ENCODE peak calls at places on chromosome 5, in ten cellular contexts. H, X, I, L, T, Q, F, J, C and R are unnamed samples.

GRCh38 chr5:161544350-161544765 is 2.2 kb downstream of the GABRB2 start:
- DNase-seq in C (no peak), F (peak), H (no peak), J (no peak), L (no peak), T (no peak), Q (no peak), I (no peak), X (no peak), R (peak)

GRCh38 chr5:8905021-8905420 is 640.9 kb downstream of the SEMA5A start:
- DNase-seq in T (no peak), F (peak), Q (no peak), H (no peak), L (no peak), I (no peak), C (no peak), J (no peak), X (no peak), R (no peak)

GRCh38 chr5:77144837-77145139 is 57.7 kb upstream of the ZBED3 start:
- DNase-seq in C (no peak), F (no peak), I (no peak), X (no peak), H (no peak), Q (no peak), T (no peak), J (no peak), L (no peak), R (no peak)

GRCh38 chr5:169647566-169647965 is 10.5 kb downstream of the DOCK2 start:
- DNase-seq in Q (no peak), J (no peak), F (peak), L (no peak), C (no peak), T (no peak), I (no peak), X (no peak), H (no peak), R (no peak)

GRCh38 chr5:164188733-164189148 is 683.3 kb downstream of the MAT2B start:
- DNase-seq in F (no peak), H (no peak), I (no peak), L (no peak), J (no peak), C (no peak), T (no peak), Q (no peak), X (no peak), R (no peak)

GRCh38 chr5:14413331-14413750 is 168.3 kb upstream of the OTULINL start:
- DNase-seq in F (no peak), H (no peak), Q (no peak), X (no peak), C (no peak), J (no peak), I (no peak), T (no peak), L (peak), R (no peak)

GRCh38 chr5:167294861-167295685 is 996.4 kb upstream of the WWC1 start:
- DNase-seq in X (no peak), I (no peak), F (peak), J (no peak), L (no peak), C (no peak), H (no peak), Q (no peak), T (no peak), R (no peak)

GRCh38 chr5:111553889-111554288 is 41.6 kb upstream of the STARD4 start:
- DNase-seq in F (no peak), H (no peak), J (no peak), L (no peak), X (no peak), Q (no peak), T (no peak), C (no peak), I (no peak), R (no peak)

GRCh38 chr5:109453251-109453650 is 43.5 kb upstream of the PJA2 start:
- DNase-seq in F (no peak), C (no peak), T (no peak), X (no peak), L (no peak), Q (no peak), I (no peak), J (no peak), H (no peak), R (no peak)

GRCh38 chr5:33588654-33589372 is 148.0 kb downstream of the TARS1 start:
- DNase-seq in L (no peak), Q (no peak), F (peak), C (no peak), J (no peak), T (no peak), I (no peak), H (no peak), X (peak), R (peak)

GRCh38 chr5:51892680-51893079 is 509.4 kb downstream of the ISL1 start:
- DNase-seq in X (no peak), J (no peak), Q (no peak), L (no peak), H (no peak), C (no peak), T (no peak), I (no peak), F (no peak), R (no peak)

GRCh38 chr5:163459465-163459887 is 426 bp downstream of the NUDCD2 start:
- DNase-seq in T (no peak), L (no peak), I (no peak), H (no peak), J (no peak), X (no peak), Q (no peak), C (no peak), F (no peak), R (no peak)

GRCh38 chr5:267716-268115 is 3.7 kb upstream of the PDCD6 start:
- DNase-seq in F (no peak), C (no peak), J (no peak), Q (no peak), L (no peak), H (no peak), X (no peak), T (peak), I (no peak), R (no peak)

GRCh38 chr5:6448622-6449464 is at the start of gene UBE2QL1:
- DNase-seq in H (no peak), C (no peak), T (no peak), F (peak), J (no peak), Q (peak), X (peak), I (no peak), L (no peak), R (peak)

GRCh38 chr5:150298701-150299451 is 3.8 kb downstream of the ARSI start:
- DNase-seq in C (no peak), X (no peak), H (no peak), L (no peak), I (no peak), F (no peak), J (no peak), T (no peak), Q (no peak), R (no peak)

GRCh38 chr5:142747034-142747433 is 23.1 kb upstream of the ARHGAP26 start:
- DNase-seq in C (no peak), I (no peak), L (no peak), H (no peak), J (no peak), Q (no peak), X (no peak), F (no peak), T (no peak), R (no peak)

GRCh38 chr5:76402251-76402879 is 720 bp upstream of the IQGAP2 start:
- DNase-seq in X (peak), T (peak), I (peak), H (peak), C (no peak), Q (no peak), F (peak), L (no peak), J (no peak), R (peak)

GRCh38 chr5:96094904-96095303 is 133.3 kb upstream of the ELL2 start:
- DNase-seq in F (no peak), J (no peak), T (no peak), L (no peak), C (no peak), Q (no peak), X (no peak), I (no peak), H (no peak), R (no peak)

GRCh38 chr5:1399737-1400136 is 45.5 kb downstream of the SLC6A3 start:
- DNase-seq in I (no peak), J (no peak), C (no peak), T (no peak), X (no peak), H (no peak), L (no peak), F (no peak), Q (no peak), R (no peak)

GRCh38 chr5:97006454-97006853 is 70.6 kb downstream of the LNPEP start:
- DNase-seq in T (no peak), X (no peak), L (no peak), I (no peak), F (no peak), H (no peak), Q (no peak), J (no peak), C (no peak), R (no peak)

GRCh38 chr5:93100976-93101375 is 480.0 kb downstream of the NR2F1-AS1 start:
- DNase-seq in H (no peak), J (no peak), I (no peak), L (no peak), C (no peak), Q (no peak), T (no peak), X (no peak), F (no peak), R (no peak)

GRCh38 chr5:41843456-41844112 is 26.6 kb downstream of the OXCT1 start:
- DNase-seq in T (no peak), F (peak), H (no peak), Q (no peak), X (no peak), J (no peak), C (no peak), L (peak), I (no peak), R (no peak)

GRCh38 chr5:72178910-72179815 is 71.9 kb downstream of the MAP1B start:
- DNase-seq in L (no peak), J (peak), F (peak), C (no peak), Q (peak), T (peak), I (no peak), X (no peak), H (peak), R (no peak)

GRCh38 chr5:72633041-72633445 is 125.8 kb upstream of the ZNF366 start:
- DNase-seq in C (no peak), H (no peak), L (no peak), X (no peak), Q (no peak), T (no peak), J (no peak), F (no peak), I (no peak), R (no peak)

GRCh38 chr5:25334288-25334790 is 689.6 kb upstream of the CDH10 start:
- DNase-seq in H (no peak), Q (no peak), X (no peak), F (no peak), C (no peak), T (no peak), L (no peak), J (no peak), I (no peak), R (no peak)

GRCh38 chr5:88480245-88480644 is 211.6 kb upstream of the TMEM161B start:
- DNase-seq in L (no peak), C (no peak), I (no peak), H (no peak), F (no peak), Q (no peak), J (no peak), X (no peak), T (no peak), R (no peak)

GRCh38 chr5:104018299-104018698 is 455.7 kb upstream of the NUDT12 start:
- DNase-seq in Q (no peak), T (no peak), L (no peak), I (no peak), C (no peak), X (no peak), H (no peak), J (no peak), F (no peak), R (no peak)

GRCh38 chr5:81785311-81785710 is 34.4 kb upstream of the SSBP2 start:
- DNase-seq in X (no peak), C (no peak), I (no peak), Q (no peak), J (no peak), T (no peak), F (no peak), H (no peak), L (no peak), R (no peak)

GRCh38 chr5:93425102-93425501 is 155.9 kb downstream of the NR2F1-AS1 start:
- DNase-seq in X (no peak), J (no peak), C (no peak), F (no peak), T (no peak), L (no peak), Q (no peak), I (no peak), H (no peak), R (no peak)

GRCh38 chr5:83856898-83857297 is 136.2 kb upstream of the HAPLN1 start:
- DNase-seq in C (no peak), I (no peak), X (no peak), F (no peak), J (no peak), H (no peak), T (no peak), L (no peak), Q (no peak), R (no peak)

GRCh38 chr5:106849266-106849665 is 821.5 kb downstream of the EFNA5 start:
- DNase-seq in Q (no peak), F (no peak), H (no peak), J (no peak), C (no peak), X (no peak), T (no peak), L (no peak), I (no peak), R (no peak)

GRCh38 chr5:112348387-112348786 is 70.7 kb downstream of the EPB41L4A start:
- DNase-seq in Q (no peak), J (no peak), H (no peak), C (no peak), F (no peak), I (no peak), T (no peak), L (no peak), X (no peak), R (no peak)

GRCh38 chr5:123585871-123586270 is 73.9 kb downstream of the CSNK1G3 start:
- DNase-seq in Q (no peak), C (no peak), J (no peak), H (no peak), I (no peak), F (no peak), X (no peak), L (no peak), T (no peak), R (no peak)

GRCh38 chr5:173455599-173455957 is 127.4 kb upstream of the STC2 start:
- DNase-seq in C (no peak), F (no peak), J (no peak), Q (no peak), T (no peak), I (no peak), H (no peak), X (no peak), L (no peak), R (no peak)

GRCh38 chr5:173457482-173457881 is 129.3 kb upstream of the STC2 start:
- DNase-seq in H (peak), J (peak), L (no peak), Q (no peak), X (no peak), F (no peak), C (no peak), T (no peak), I (no peak), R (no peak)

GRCh38 chr5:173456751-173457171 is 128.5 kb upstream of the STC2 start:
- DNase-seq in F (no peak), T (no peak), I (no peak), L (no peak), J (no peak), C (no peak), Q (no peak), X (no peak), H (no peak), R (no peak)

GRCh38 chr5:173458819-173459218 is 130.6 kb upstream of the STC2 start:
- DNase-seq in X (no peak), T (no peak), Q (no peak), J (no peak), I (no peak), L (no peak), C (no peak), F (no peak), H (no peak), R (no peak)

DNA sequence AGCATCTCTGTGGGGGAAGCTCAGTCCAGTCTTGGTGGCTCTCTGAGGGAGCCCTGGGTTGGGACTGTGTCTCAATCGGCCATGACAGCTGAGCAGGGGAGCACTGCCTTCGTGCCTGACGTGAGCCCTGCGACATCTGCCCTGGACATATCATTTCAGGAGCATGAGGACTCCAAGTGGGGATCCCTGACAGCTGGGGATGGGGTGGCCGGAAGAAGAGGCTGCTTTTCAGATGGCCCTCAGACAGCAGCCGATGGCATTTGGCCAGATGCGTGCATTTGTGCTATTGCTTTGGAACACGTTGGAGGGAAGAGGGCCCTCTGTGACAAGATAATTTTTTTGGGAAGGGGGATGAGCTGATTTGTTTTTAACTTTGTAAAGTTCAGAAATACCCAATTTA is 131.0 kb upstream of the STC2 start:
- DNase-seq in J (no peak), Q (no peak), X (no peak), F (no peak), L (no peak), I (no peak), C (no peak), H (peak), T (no peak), R (no peak)
- H3K27ac ChIP-seq in J (no peak), Q (no peak), X (no peak), F (no peak), L (no peak), I (no peak), C (no peak), H (peak), T (no peak), R (no peak)

GRCh38 chr5:80439213-80439612 is 31.3 kb downstream of the ZFYVE16 start:
- DNase-seq in H (no peak), C (no peak), Q (no peak), T (no peak), F (no peak), I (no peak), L (no peak), X (no peak), J (no peak), R (no peak)

GRCh38 chr5:80435476-80435875 is 27.6 kb downstream of the ZFYVE16 start:
- DNase-seq in J (no peak), F (no peak), H (no peak), T (no peak), I (no peak), X (no peak), Q (no peak), C (no peak), L (no peak), R (no peak)

GRCh38 chr5:80438739-80439138 is 30.9 kb downstream of the ZFYVE16 start:
- DNase-seq in X (no peak), T (no peak), F (no peak), C (no peak), I (no peak), H (no peak), L (no peak), Q (no peak), J (no peak), R (no peak)

GRCh38 chr5:80437326-80437725 is 29.5 kb downstream of the ZFYVE16 start:
- DNase-seq in J (no peak), Q (no peak), H (no peak), T (no peak), F (no peak), L (no peak), I (no peak), C (no peak), X (no peak), R (no peak)
- H3K27ac ChIP-seq in J (no peak), Q (no peak), H (no peak), T (no peak), F (no peak), L (no peak), I (no peak), C (no peak), X (no peak), R (no peak)

GRCh38 chr5:57831090-57831489 is 348.5 kb upstream of the ACTBL2 start:
- DNase-seq in C (no peak), J (no peak), F (no peak), H (no peak), T (no peak), I (no peak), Q (no peak), L (no peak), X (no peak), R (no peak)
- H3K27ac ChIP-seq in C (no peak), J (no peak), F (no peak), H (no peak), T (no peak), I (no peak), Q (no peak), L (no peak), X (no peak), R (no peak)

GRCh38 chr5:57663466-57663865 is 180.9 kb upstream of the ACTBL2 start:
- DNase-seq in X (no peak), J (no peak), F (no peak), C (no peak), H (no peak), I (no peak), T (no peak), Q (no peak), L (no peak), R (no peak)
- H3K27ac ChIP-seq in X (no peak), J (no peak), F (no peak), C (no peak), H (no peak), I (no peak), T (no peak), Q (no peak), L (no peak), R (no peak)

GRCh38 chr5:140737486-140737885 is 37.2 kb downstream of the ZMAT2 start:
- DNase-seq in L (no peak), H (no peak), C (no peak), J (no peak), T (no peak), I (no peak), X (no peak), Q (no peak), F (no peak), R (no peak)

GRCh38 chr5:140741967-140742366 is 41.7 kb downstream of the ZMAT2 start:
- DNase-seq in I (no peak), L (no peak), J (no peak), F (no peak), Q (no peak), C (no peak), T (no peak), H (no peak), X (no peak), R (no peak)
- H3K27ac ChIP-seq in I (no peak), L (no peak), J (no peak), F (no peak), Q (no peak), C (no peak), T (no peak), H (no peak), X (no peak), R (no peak)

DNA sequence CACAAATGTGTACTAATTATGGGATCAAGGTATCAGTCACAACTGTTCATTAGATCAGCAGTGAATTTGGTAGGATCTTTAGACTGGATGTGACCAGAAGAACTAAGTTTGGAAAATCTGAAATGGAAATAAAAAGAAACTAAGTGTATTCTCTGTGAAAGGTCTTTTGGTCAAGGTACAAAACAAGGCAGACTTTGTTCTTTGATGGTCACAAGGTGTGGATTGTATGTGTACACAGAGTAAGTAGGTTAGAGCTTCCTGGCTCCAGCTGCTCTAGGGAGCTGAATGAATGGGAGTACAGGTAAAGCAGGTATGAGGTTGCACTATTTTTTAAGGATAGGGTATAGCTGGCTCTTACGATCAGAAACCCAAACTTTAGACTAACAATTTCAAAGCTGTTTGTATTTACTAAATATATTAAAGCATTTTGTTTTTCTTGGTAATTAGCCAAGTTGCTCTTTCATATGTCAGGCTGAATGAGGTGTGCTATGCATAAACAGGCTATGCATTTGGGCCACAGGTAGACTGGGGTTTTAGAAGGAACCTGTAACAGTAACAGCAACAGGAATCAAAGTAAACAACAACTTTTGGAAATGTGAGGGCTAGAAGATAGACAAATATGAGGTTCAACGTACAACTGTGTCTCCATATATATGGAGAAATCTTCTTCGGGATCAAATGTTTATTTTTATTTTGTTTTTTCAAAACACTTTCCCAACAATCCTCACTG is 32.5 kb downstream of the FAM169A start:
- DNase-seq in X (no peak), T (no peak), C (no peak), I (no peak), F (peak), L (no peak), J (no peak), Q (no peak), H (no peak), R (no peak)
- H3K27ac ChIP-seq in X (no peak), T (no peak), C (no peak), I (no peak), F (peak), L (no peak), J (no peak), Q (no peak), H (no peak), R (no peak)

GRCh38 chr5:35919191-35919590 is 19.2 kb downstream of the CAPSL start:
- DNase-seq in C (no peak), L (no peak), T (no peak), Q (no peak), I (no peak), H (no peak), F (no peak), X (no peak), J (no peak), R (no peak)
- H3K27ac ChIP-seq in C (no peak), L (no peak), T (no peak), Q (no peak), I (no peak), H (no peak), F (no peak), X (no peak), J (no peak), R (no peak)

DNA sequence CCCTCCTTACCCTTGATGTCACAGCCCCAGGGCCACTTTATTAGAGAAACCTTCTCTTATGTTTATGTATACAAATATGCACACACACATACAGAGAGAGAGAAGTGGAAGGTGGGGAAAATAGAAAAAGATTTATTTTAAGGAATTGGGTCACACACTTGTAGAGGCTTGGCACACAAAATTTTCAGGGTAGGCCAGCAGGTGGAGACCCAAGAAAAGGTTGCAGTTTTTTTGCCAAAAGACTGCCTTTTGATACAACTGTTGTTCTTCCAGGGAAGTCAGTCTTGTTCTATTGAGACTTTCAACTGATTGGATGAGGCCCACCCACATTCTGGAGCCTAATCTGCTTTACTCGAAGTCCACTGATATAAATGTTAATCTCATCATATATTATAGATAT is 131.1 kb upstream of the PPP1R2B start:
- DNase-seq in C (no peak), X (no peak), Q (no peak), J (no peak), H (no peak), F (no peak), I (no peak), L (no peak), T (no peak), R (no peak)
- H3K27ac ChIP-seq in C (no peak), X (no peak), Q (no peak), J (no peak), H (no peak), F (no peak), I (no peak), L (no peak), T (no peak), R (no peak)